ENCODE peak calls at places on chromosomes 7 and 10, in eight cellular contexts. A is astrocyte, K is Caco-2, S is ovary, B is fibroblast of lung, P is GM23338, H is BE2C, T is mammary epithelial cell. V is an unnamed sample.

GRCh38 chr10:36703179-36703578 is 422.2 kb upstream of the ANKRD30A start:
- DNase-seq in A (no peak), K (no peak), S (no peak), B (no peak), P (no peak), H (no peak), T (no peak), V (no peak)

GRCh38 chr7:35736725-35737124 is 41.8 kb upstream of the HERPUD2 start:
- DNase-seq in A (peak; percentile 19), K (peak; percentile 58), S (no peak), B (peak; percentile 44), P (no peak), H (no peak), T (peak; percentile 88), V (no peak)

GRCh38 chr10:14732146-14732545 is 42.6 kb downstream of the FAM107B start:
- DNase-seq in A (no peak), K (no peak), S (no peak), B (no peak), P (no peak), H (no peak), T (no peak), V (no peak)

GRCh38 chr7:12423995-12424745 is 20.5 kb upstream of the VWDE start:
- DNase-seq in A (peak; percentile 16), K (no peak), S (no peak), B (peak; percentile 38), P (peak; percentile 96), H (no peak), T (no peak), V (peak; percentile 60)

GRCh38 chr7:44100458-44101303 is 3.5 kb upstream of the AEBP1 start:
- DNase-seq in A (peak; percentile 84), K (no peak), S (peak; percentile 75), B (peak; percentile 89), P (no peak), H (no peak), T (no peak), V (no peak)

GRCh38 chr7:46752881-46753366 is 829.0 kb downstream of the TNS3 start:
- DNase-seq in A (peak; percentile 91), K (no peak), S (no peak), B (peak; percentile 92), P (no peak), H (no peak), T (peak; percentile 92), V (no peak)

GRCh38 chr7:91164531-91164930 is 99.7 kb upstream of the FZD1 start:
- DNase-seq in A (no peak), K (no peak), S (no peak), B (no peak), P (no peak), H (no peak), T (no peak), V (no peak)

GRCh38 chr10:121658111-121658510 is 59.9 kb upstream of the FGFR2 start:
- DNase-seq in A (no peak), K (no peak), S (no peak), B (no peak), P (no peak), H (no peak), T (no peak), V (no peak)

GRCh38 chr10:130047336-130047735 is 63.3 kb downstream of the C10orf143 start:
- DNase-seq in A (no peak), K (no peak), S (no peak), B (no peak), P (no peak), H (no peak), T (no peak), V (no peak)

GRCh38 chr7:40709077-40709964 is 574.5 kb downstream of the SUGCT start:
- DNase-seq in A (no peak), K (no peak), S (no peak), B (no peak), P (no peak), H (no peak), T (peak; percentile 92), V (no peak)

GRCh38 chr7:66145404-66145843 is 30.8 kb downstream of the CRCP start:
- DNase-seq in A (no peak), K (no peak), S (peak; percentile 87), B (no peak), P (no peak), H (peak; percentile 76), T (no peak), V (no peak)

GRCh38 chr7:66143876-66144332 is 29.3 kb downstream of the CRCP start:
- DNase-seq in A (no peak), K (no peak), S (no peak), B (no peak), P (no peak), H (no peak), T (no peak), V (peak; percentile 27)

GRCh38 chr7:66142334-66142733 is 27.7 kb downstream of the CRCP start:
- DNase-seq in A (no peak), K (no peak), S (no peak), B (no peak), P (no peak), H (no peak), T (no peak), V (no peak)

GRCh38 chr7:66140924-66141323 is 26.3 kb downstream of the CRCP start:
- DNase-seq in A (peak; percentile 77), K (peak; percentile 55), S (peak; percentile 74), B (peak; percentile 82), P (peak; percentile 57), H (peak; percentile 77), T (peak; percentile 56), V (peak; percentile 26)

DNA sequence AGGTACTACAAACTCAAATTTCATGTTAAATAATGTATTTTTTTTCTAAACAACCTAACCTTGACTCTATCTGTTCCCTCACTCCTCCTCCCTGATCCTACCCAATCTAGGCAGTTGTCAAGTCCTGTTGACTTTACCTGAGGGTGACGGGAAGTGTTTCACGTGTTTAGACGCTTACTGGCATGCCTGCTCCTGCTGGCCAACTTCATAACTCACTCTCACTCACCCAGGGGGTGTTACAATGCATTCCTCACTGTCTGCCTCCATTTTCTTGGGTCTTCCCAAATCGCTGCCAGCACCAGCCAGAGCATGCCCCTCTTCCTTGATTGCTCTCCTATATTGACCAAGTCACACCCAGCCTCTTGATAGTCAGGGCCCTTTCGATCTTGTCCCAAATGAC is 28.3 kb downstream of the CRCP start:
- DNase-seq in A (no peak), K (no peak), S (no peak), B (no peak), P (no peak), H (no peak), T (peak; percentile 62), V (no peak)
- H3K4me1 ChIP-seq in A (peaks cover 14% of the 10 kb centered on the region), K (peaks cover 18% of the 10 kb centered on the region), S (peaks cover 16% of the 10 kb centered on the region), B (peaks cover 24% of the 10 kb centered on the region), P (no peaks in the 10 kb centered on the region), H (peaks cover 32% of the 10 kb centered on the region), T (peaks cover 20% of the 10 kb centered on the region), V (peaks cover 13% of the 10 kb centered on the region)

GRCh38 chr7:130957140-130957513 is 223.1 kb upstream of the KLF14 start:
- DNase-seq in A (no peak), K (no peak), S (no peak), B (no peak), P (no peak), H (no peak), T (no peak), V (no peak)
- H3K4me3 ChIP-seq in A (no peak overlapping the region), K (no peak overlapping the region), S (no peak overlapping the region), B (no peak overlapping the region), P (no peak overlapping the region), H (no peak overlapping the region), T (no peak overlapping the region), V (no peak overlapping the region)

GRCh38 chr7:139931190-139932007 is 102.3 kb downstream of the TBXAS1 start:
- DNase-seq in A (no peak), K (no peak), S (no peak), B (no peak), P (no peak), H (no peak), T (no peak), V (no peak)
- H3K36me3 ChIP-seq in A (no peaks in the 10 kb centered on the region), K (no peaks in the 10 kb centered on the region), S (no peaks in the 10 kb centered on the region), B (no peaks in the 10 kb centered on the region), P (no peaks in the 10 kb centered on the region), H (no peaks in the 10 kb centered on the region), T (no peaks in the 10 kb centered on the region), V (no peaks in the 10 kb centered on the region)

GRCh38 chr7:129144834-129145668 is 544 bp downstream of the TSPAN33 start:
- DNase-seq in A (no peak), K (no peak), S (no peak), B (no peak), P (peak; percentile 43), H (no peak), T (no peak), V (no peak)
- H3K4me1 ChIP-seq in A (peaks cover 3% of the 10 kb centered on the region), K (peaks cover 6% of the 10 kb centered on the region), S (peaks cover 20% of the 10 kb centered on the region), B (no peaks in the 10 kb centered on the region), P (peaks cover under 1% of the 10 kb centered on the region), H (no peaks in the 10 kb centered on the region), T (peaks cover 10% of the 10 kb centered on the region), V (peaks cover 10% of the 10 kb centered on the region)

V was measured in HAP-1.